ENCODE peak calls at places on chromosomes 11 and 22, in five cellular contexts. One of them, this sample, is unnamed.
A peak's percentile ranks its signal among the peaks of the same experiment; 100 is the strongest.

GRCh38 chr11:133078591-133079179 is 453.6 kb downstream of the OPCML start:
- DNase-seq in CD8-positive, alpha-beta memory T cell: no peak
- DNase-seq in HS-27A: no peak
- DNase-seq in HCEC 1CT: peak; percentile 28
- DNase-seq in ecto neural progenitor cell: peak; percentile 78
- DNase-seq in this sample: no peak

GRCh38 chr11:56841210-56841810 is 92.8 kb upstream of the OR9G4 start:
- DNase-seq in CD8-positive, alpha-beta memory T cell: no peak
- DNase-seq in HS-27A: peak; percentile 14
- DNase-seq in HCEC 1CT: peak; percentile 42
- DNase-seq in ecto neural progenitor cell: peak; percentile 50
- DNase-seq in this sample: no peak

GRCh38 chr11:68204402-68204801 is 8.7 kb downstream of the KMT5B start:
- DNase-seq in CD8-positive, alpha-beta memory T cell: no peak
- DNase-seq in HS-27A: no peak
- DNase-seq in HCEC 1CT: no peak
- DNase-seq in ecto neural progenitor cell: no peak
- DNase-seq in this sample: no peak

GRCh38 chr22:50693462-50693861 is 20.8 kb downstream of the SHANK3 start:
- DNase-seq in CD8-positive, alpha-beta memory T cell: no peak
- DNase-seq in HS-27A: no peak
- DNase-seq in HCEC 1CT: no peak
- DNase-seq in ecto neural progenitor cell: no peak
- DNase-seq in this sample: no peak

GRCh38 chr11:57312511-57313021 is 12.2 kb downstream of the TNKS1BP1 start:
- DNase-seq in CD8-positive, alpha-beta memory T cell: no peak
- DNase-seq in HS-27A: no peak
- DNase-seq in HCEC 1CT: no peak
- DNase-seq in ecto neural progenitor cell: no peak
- DNase-seq in this sample: no peak

GRCh38 chr11:126194121-126194543 is 17.3 kb downstream of the RPUSD4 start:
- DNase-seq in CD8-positive, alpha-beta memory T cell: no peak
- DNase-seq in HS-27A: no peak
- DNase-seq in HCEC 1CT: peak; percentile 47
- DNase-seq in ecto neural progenitor cell: no peak
- DNase-seq in this sample: no peak

GRCh38 chr11:32779131-32779530 is 15.3 kb downstream of the CCDC73 start:
- DNase-seq in CD8-positive, alpha-beta memory T cell: no peak
- DNase-seq in HS-27A: no peak
- DNase-seq in HCEC 1CT: no peak
- DNase-seq in ecto neural progenitor cell: no peak
- DNase-seq in this sample: no peak

GRCh38 chr11:3163241-3163981 is 1.7 kb downstream of the OSBPL5 start:
- DNase-seq in CD8-positive, alpha-beta memory T cell: no peak
- DNase-seq in HS-27A: no peak
- DNase-seq in HCEC 1CT: no peak
- DNase-seq in ecto neural progenitor cell: no peak
- DNase-seq in this sample: no peak

GRCh38 chr11:47946682-47947575 is 33.4 kb upstream of the PTPRJ start:
- DNase-seq in CD8-positive, alpha-beta memory T cell: no peak
- DNase-seq in HS-27A: peak; percentile 88
- DNase-seq in HCEC 1CT: peak; percentile 91
- DNase-seq in ecto neural progenitor cell: no peak
- DNase-seq in this sample: no peak

GRCh38 chr22:46062971-46063631 is 86.1 kb upstream of the WNT7B start:
- DNase-seq in CD8-positive, alpha-beta memory T cell: no peak
- DNase-seq in HS-27A: no peak
- DNase-seq in HCEC 1CT: no peak
- DNase-seq in ecto neural progenitor cell: no peak
- DNase-seq in this sample: no peak

GRCh38 chr11:124415356-124415923 is 9.2 kb downstream of the OR8B4 start:
- DNase-seq in CD8-positive, alpha-beta memory T cell: no peak
- DNase-seq in HS-27A: no peak
- DNase-seq in HCEC 1CT: peak; percentile 38
- DNase-seq in ecto neural progenitor cell: no peak
- DNase-seq in this sample: no peak

GRCh38 chr22:44821741-44822425 is 69.5 kb downstream of the ARHGAP8 start:
- DNase-seq in CD8-positive, alpha-beta memory T cell: no peak
- DNase-seq in HS-27A: no peak
- DNase-seq in HCEC 1CT: no peak
- DNase-seq in ecto neural progenitor cell: no peak
- DNase-seq in this sample: no peak

GRCh38 chr11:12802418-12803085 is 128.3 kb downstream of the TEAD1 start:
- DNase-seq in CD8-positive, alpha-beta memory T cell: no peak
- DNase-seq in HS-27A: no peak
- DNase-seq in HCEC 1CT: peak; percentile 65
- DNase-seq in ecto neural progenitor cell: no peak
- DNase-seq in this sample: no peak

GRCh38 chr22:41963453-41964105 is 5.7 kb upstream of the SEPTIN3 start:
- DNase-seq in CD8-positive, alpha-beta memory T cell: no peak
- DNase-seq in HS-27A: no peak
- DNase-seq in HCEC 1CT: no peak
- DNase-seq in ecto neural progenitor cell: peak; percentile 58
- DNase-seq in this sample: no peak

GRCh38 chr11:120881591-120881990 is 142.3 kb upstream of the TBCEL start:
- DNase-seq in CD8-positive, alpha-beta memory T cell: no peak
- DNase-seq in HS-27A: no peak
- DNase-seq in HCEC 1CT: no peak
- DNase-seq in ecto neural progenitor cell: no peak
- DNase-seq in this sample: no peak

GRCh38 chr11:61974766-61975631 is 7.6 kb upstream of the FTH1 start:
- DNase-seq in CD8-positive, alpha-beta memory T cell: no peak
- DNase-seq in HS-27A: no peak
- DNase-seq in HCEC 1CT: no peak
- DNase-seq in ecto neural progenitor cell: no peak
- DNase-seq in this sample: no peak

GRCh38 chr22:30821863-30822215 is 127.2 kb downstream of the OSBP2 start:
- DNase-seq in CD8-positive, alpha-beta memory T cell: no peak
- DNase-seq in HS-27A: no peak
- DNase-seq in HCEC 1CT: no peak
- DNase-seq in ecto neural progenitor cell: no peak
- DNase-seq in this sample: no peak

GRCh38 chr11:60235318-60235717 is 7.6 kb downstream of the MS4A4E start:
- DNase-seq in CD8-positive, alpha-beta memory T cell: no peak
- DNase-seq in HS-27A: no peak
- DNase-seq in HCEC 1CT: no peak
- DNase-seq in ecto neural progenitor cell: no peak
- DNase-seq in this sample: no peak

GRCh38 chr11:61540528-61540927 is 32.0 kb downstream of the LRRC10B start:
- DNase-seq in CD8-positive, alpha-beta memory T cell: no peak
- DNase-seq in HS-27A: no peak
- DNase-seq in HCEC 1CT: no peak
- DNase-seq in ecto neural progenitor cell: no peak
- DNase-seq in this sample: no peak

GRCh38 chr22:40123387-40123786 is 54.3 kb upstream of the TNRC6B start:
- DNase-seq in CD8-positive, alpha-beta memory T cell: no peak
- DNase-seq in HS-27A: no peak
- DNase-seq in HCEC 1CT: no peak
- DNase-seq in ecto neural progenitor cell: no peak
- DNase-seq in this sample: no peak

GRCh38 chr11:134338654-134339053 is 6.9 kb downstream of the GLB1L2 start:
- DNase-seq in CD8-positive, alpha-beta memory T cell: no peak
- DNase-seq in HS-27A: no peak
- DNase-seq in HCEC 1CT: no peak
- DNase-seq in ecto neural progenitor cell: no peak
- DNase-seq in this sample: no peak

GRCh38 chr11:96741068-96741467 is 351.3 kb downstream of the JRKL start:
- DNase-seq in CD8-positive, alpha-beta memory T cell: no peak
- DNase-seq in HS-27A: no peak
- DNase-seq in HCEC 1CT: peak; percentile 5
- DNase-seq in ecto neural progenitor cell: no peak
- DNase-seq in this sample: no peak

GRCh38 chr11:16781821-16782220 is 43.4 kb downstream of the C11orf58 start:
- DNase-seq in CD8-positive, alpha-beta memory T cell: no peak
- DNase-seq in HS-27A: no peak
- DNase-seq in HCEC 1CT: no peak
- DNase-seq in ecto neural progenitor cell: no peak
- DNase-seq in this sample: no peak

GRCh38 chr22:40525250-40525884 is 111.2 kb downstream of the MRTFA start:
- DNase-seq in CD8-positive, alpha-beta memory T cell: peak; percentile 55
- DNase-seq in HS-27A: no peak
- DNase-seq in HCEC 1CT: peak; percentile 45
- DNase-seq in ecto neural progenitor cell: peak; percentile 55
- DNase-seq in this sample: no peak

GRCh38 chr11:16301462-16301861 is 54.9 kb downstream of the SOX6 start:
- DNase-seq in CD8-positive, alpha-beta memory T cell: no peak
- DNase-seq in HS-27A: no peak
- DNase-seq in HCEC 1CT: no peak
- DNase-seq in ecto neural progenitor cell: no peak
- DNase-seq in this sample: no peak

GRCh38 chr11:69874178-69874983 is 55.2 kb upstream of the FGF3 start:
- DNase-seq in CD8-positive, alpha-beta memory T cell: no peak
- DNase-seq in HS-27A: no peak
- DNase-seq in HCEC 1CT: no peak
- DNase-seq in ecto neural progenitor cell: no peak
- DNase-seq in this sample: no peak

GRCh38 chr22:41524283-41524682 is 20.0 kb downstream of the POLR3H start:
- DNase-seq in CD8-positive, alpha-beta memory T cell: no peak
- DNase-seq in HS-27A: no peak
- DNase-seq in HCEC 1CT: peak; percentile 67
- DNase-seq in ecto neural progenitor cell: no peak
- DNase-seq in this sample: no peak

GRCh38 chr22:28711820-28712777 is 29.5 kb downstream of the CHEK2 start:
- DNase-seq in CD8-positive, alpha-beta memory T cell: no peak
- DNase-seq in HS-27A: peak; percentile 86
- DNase-seq in HCEC 1CT: peak; percentile 98
- DNase-seq in ecto neural progenitor cell: no peak
- DNase-seq in this sample: no peak

GRCh38 chr22:36398602-36399472 is 11.1 kb upstream of the MYH9 start:
- DNase-seq in CD8-positive, alpha-beta memory T cell: no peak
- DNase-seq in HS-27A: no peak
- DNase-seq in HCEC 1CT: peak; percentile 83
- DNase-seq in ecto neural progenitor cell: no peak
- DNase-seq in this sample: no peak

GRCh38 chr11:8488395-8488794 is 105.6 kb downstream of the STK33 start:
- DNase-seq in CD8-positive, alpha-beta memory T cell: no peak
- DNase-seq in HS-27A: no peak
- DNase-seq in HCEC 1CT: no peak
- DNase-seq in ecto neural progenitor cell: no peak
- DNase-seq in this sample: no peak

GRCh38 chr11:2991477-2992233 is 474 bp downstream of the NAP1L4 start:
- DNase-seq in CD8-positive, alpha-beta memory T cell: no peak
- DNase-seq in HS-27A: no peak
- DNase-seq in HCEC 1CT: peak; percentile 28
- DNase-seq in ecto neural progenitor cell: no peak
- DNase-seq in this sample: no peak

GRCh38 chr22:35985361-35985760 is 43.3 kb downstream of the RBFOX2 start:
- DNase-seq in CD8-positive, alpha-beta memory T cell: no peak
- DNase-seq in HS-27A: no peak
- DNase-seq in HCEC 1CT: no peak
- DNase-seq in ecto neural progenitor cell: no peak
- DNase-seq in this sample: no peak

GRCh38 chr22:17319541-17319940 is 49.7 kb upstream of the CECR2 start:
- DNase-seq in CD8-positive, alpha-beta memory T cell: no peak
- DNase-seq in HS-27A: no peak
- DNase-seq in HCEC 1CT: no peak
- DNase-seq in ecto neural progenitor cell: peak; percentile 63
- DNase-seq in this sample: no peak

GRCh38 chr11:47248304-47248663 is 330 bp downstream of the ACP2 start:
- DNase-seq in CD8-positive, alpha-beta memory T cell: no peak
- DNase-seq in HS-27A: no peak
- DNase-seq in HCEC 1CT: peak; percentile 36
- DNase-seq in ecto neural progenitor cell: no peak
- DNase-seq in this sample: no peak

This sample was measured in type B pancreatic cell.